ENCODE peak calls at places on chromosome 15, in six cellular contexts. E is RCC 7860; N is cardiac fibroblast; D is activated gamma-delta T cell treated with Interleukin-2 at 50 U/mL for 16 hours; A is cerebellum; M is activated CD8-positive, alpha-beta memory T cell treated with anti-CD3 and anti-CD28 coated beads for 24 hours. V is an unnamed sample.

GRCh38 chr15:51403072-51403878 is 61.8 kb downstream of the GLDN start:
- DNase-seq in E (peak), N (peak), D (no peak), A (peak), M (no peak), V (peak)

GRCh38 chr15:80549712-80550111 is 145.4 kb upstream of the ABHD17C start:
- DNase-seq in E (no peak), N (peak), D (no peak), A (no peak), M (no peak), V (no peak)

GRCh38 chr15:100166313-100166712 is 175.5 kb downstream of the ADAMTS17 start:
- DNase-seq in E (no peak), N (no peak), D (no peak), A (no peak), M (no peak), V (no peak)

GRCh38 chr15:25793354-25794050 is 69.6 kb downstream of the ATP10A start:
- DNase-seq in E (no peak), N (no peak), D (no peak), A (no peak), M (peak), V (no peak)

GRCh38 chr15:63972801-63973200 is 73.5 kb downstream of the DAPK2 start:
- DNase-seq in E (no peak), N (peak), D (no peak), A (no peak), M (peak), V (no peak)

GRCh38 chr15:65577129-65577996 is 33.6 kb downstream of the INTS14 start:
- DNase-seq in E (no peak), N (no peak), D (no peak), A (no peak), M (no peak), V (no peak)

GRCh38 chr15:40277472-40277871 is 5.4 kb downstream of the ANKRD63 start:
- DNase-seq in E (no peak), N (no peak), D (no peak), A (no peak), M (no peak), V (no peak)

GRCh38 chr15:52337198-52337853 is 41.7 kb upstream of the MYO5C start:
- DNase-seq in E (peak), N (peak), D (no peak), A (no peak), M (no peak), V (no peak)

GRCh38 chr15:60620707-60621106 is 141.8 kb upstream of the ICE2 start:
- DNase-seq in E (no peak), N (no peak), D (no peak), A (no peak), M (no peak), V (no peak)

GRCh38 chr15:72358532-72359180 is 17.2 kb downstream of the HEXA start:
- DNase-seq in E (peak), N (peak), D (no peak), A (peak), M (no peak), V (peak)

GRCh38 chr15:57354436-57355123 is 21.7 kb upstream of the CGNL1 start:
- DNase-seq in E (no peak), N (no peak), D (no peak), A (no peak), M (no peak), V (no peak)

GRCh38 chr15:68407141-68407885 is 24.6 kb downstream of the ITGA11 start:
- DNase-seq in E (no peak), N (no peak), D (no peak), A (no peak), M (no peak), V (no peak)

GRCh38 chr15:64883097-64883581 is 28.6 kb upstream of the ANKDD1A start:
- DNase-seq in E (no peak), N (peak), D (peak), A (no peak), M (no peak), V (no peak)

GRCh38 chr15:96992817-96993216 is 662.3 kb downstream of the NR2F2 start:
- DNase-seq in E (peak), N (peak), D (no peak), A (no peak), M (no peak), V (no peak)

GRCh38 chr15:66647358-66647757 is 54.7 kb upstream of the SMAD6 start:
- DNase-seq in E (no peak), N (no peak), D (no peak), A (peak), M (no peak), V (no peak)

GRCh38 chr15:25737218-25737643 is 125.9 kb downstream of the ATP10A start:
- DNase-seq in E (no peak), N (peak), D (no peak), A (no peak), M (no peak), V (no peak)

GRCh38 chr15:58918239-58918638 is 15.2 kb downstream of the SLTM start:
- DNase-seq in E (peak), N (peak), D (no peak), A (no peak), M (no peak), V (no peak)

GRCh38 chr15:38563723-38564519 is 693 bp downstream of the RASGRP1 start:
- DNase-seq in E (peak), N (peak), D (peak), A (peak), M (peak), V (no peak)

GRCh38 chr15:77035584-77035983 is 35.3 kb downstream of the TSPAN3 start:
- DNase-seq in E (no peak), N (no peak), D (peak), A (no peak), M (no peak), V (no peak)

GRCh38 chr15:72133211-72133610 is 15.0 kb downstream of the SENP8 start:
- DNase-seq in E (no peak), N (no peak), D (no peak), A (no peak), M (no peak), V (no peak)

GRCh38 chr15:86125775-86126174 is 46.1 kb downstream of the AGBL1 start:
- DNase-seq in E (no peak), N (no peak), D (no peak), A (no peak), M (no peak), V (no peak)

GRCh38 chr15:93201940-93202339 is 112.9 kb upstream of the RGMA start:
- DNase-seq in E (no peak), N (no peak), D (no peak), A (no peak), M (no peak), V (no peak)

GRCh38 chr15:65066635-65067333 is 1.0 kb downstream of the RASL12 start:
- DNase-seq in E (no peak), N (no peak), D (no peak), A (no peak), M (no peak), V (no peak)